ENCODE peak calls at places on chromosomes 11 and 22, in six cellular contexts. I, O, D, L, X and H are unnamed samples.

GRCh38 chr22:23826510-23827350 is 12.1 kb downstream of the DERL3 start:
- DNase-seq in L (peak), D (peak), O (no peak), I (no peak), X (no peak), H (peak)

GRCh38 chr11:60966867-60967266 is 4.6 kb upstream of the CD6 start:
- DNase-seq in L (no peak), I (no peak), D (no peak), O (no peak), X (no peak), H (no peak)

GRCh38 chr22:23060612-23061400 is 9.5 kb upstream of the GNAZ start:
- DNase-seq in X (no peak), O (no peak), D (no peak), I (no peak), L (no peak), H (no peak)

GRCh38 chr22:40764743-40765441 is 54.3 kb downstream of the SLC25A17 start:
- DNase-seq in I (no peak), D (peak), O (no peak), X (no peak), L (no peak), H (no peak)

GRCh38 chr11:65584723-65585171 is 8.9 kb downstream of the EHBP1L1 start:
- DNase-seq in L (no peak), D (no peak), I (peak), O (no peak), X (no peak), H (no peak)

GRCh38 chr22:40817737-40818136 is 1.4 kb downstream of the SLC25A17 start:
- DNase-seq in X (no peak), O (no peak), L (no peak), D (no peak), I (no peak), H (no peak)

GRCh38 chr11:86781546-86781945 is 18.8 kb upstream of the PRSS23 start:
- DNase-seq in X (no peak), O (no peak), L (no peak), D (no peak), I (no peak), H (no peak)

GRCh38 chr11:103673773-103674172 is 362.7 kb upstream of the DDI1 start:
- DNase-seq in X (no peak), D (peak), L (peak), O (no peak), I (no peak), H (no peak)

GRCh38 chr11:64018310-64018709 is 17.4 kb upstream of the FLRT1 start:
- DNase-seq in I (no peak), L (no peak), O (no peak), X (no peak), D (no peak), H (no peak)

GRCh38 chr11:19660076-19660475 is 52.6 kb upstream of the NAV2 start:
- DNase-seq in D (peak), L (no peak), X (no peak), I (no peak), O (no peak), H (no peak)

GRCh38 chr22:46107089-46107664 is 43.1 kb upstream of the PPARA start:
- DNase-seq in O (no peak), X (no peak), I (peak), D (peak), L (no peak), H (peak)

GRCh38 chr11:11426226-11426915 is 73.3 kb upstream of the CSNK2A3 start:
- DNase-seq in D (peak), I (no peak), X (no peak), O (no peak), L (peak), H (no peak)